ENCODE peak calls at places on chromosomes 1 and 21, in seven cellular contexts. A, L, I, N, F, R and E are unnamed samples.

GRCh38 chr1:112513112-112513870 is 4.5 kb downstream of the WNT2B start:
- DNase-seq in N (peak), I (peak), A (peak), L (no peak), F (no peak), R (no peak), E (no peak)

GRCh38 chr1:43359696-43360095 is 915 bp downstream of the CDC20 start:
- DNase-seq in R (no peak), L (no peak), F (no peak), N (peak), A (no peak), I (no peak), E (peak)

GRCh38 chr1:83725735-83726360 is 273.1 kb downstream of the TTLL7 start:
- DNase-seq in I (no peak), F (no peak), L (no peak), R (no peak), A (no peak), N (no peak), E (no peak)

GRCh38 chr1:108537976-108538375 is 21.9 kb upstream of the EEIG2 start:
- DNase-seq in N (no peak), A (no peak), F (no peak), I (no peak), L (no peak), R (no peak), E (no peak)

GRCh38 chr1:241586905-241587532 is 53.1 kb downstream of the CHML start:
- DNase-seq in F (no peak), L (no peak), N (no peak), A (no peak), I (no peak), R (no peak), E (no peak)

GRCh38 chr1:162726539-162726938 is 64.0 kb upstream of the HSD17B7 start:
- DNase-seq in F (no peak), A (no peak), R (no peak), I (no peak), L (no peak), N (no peak), E (no peak)

GRCh38 chr1:86546787-86547221 is at the start of gene CLCA4:
- DNase-seq in L (no peak), N (no peak), R (no peak), I (no peak), A (no peak), F (no peak), E (no peak)

GRCh38 chr1:65109515-65109914 is 38.5 kb upstream of the AK4 start:
- DNase-seq in R (no peak), F (no peak), I (no peak), N (no peak), A (no peak), L (no peak), E (no peak)

GRCh38 chr1:246001142-246001812 is 505.8 kb downstream of the SMYD3 start:
- DNase-seq in L (no peak), R (no peak), N (peak), I (peak), A (peak), F (no peak), E (no peak)

GRCh38 chr1:199723557-199723956 is 304.0 kb upstream of the NR5A2 start:
- DNase-seq in R (no peak), I (no peak), F (peak), A (peak), L (no peak), N (peak), E (no peak)

GRCh38 chr1:199759268-199759724 is 268.2 kb upstream of the NR5A2 start:
- DNase-seq in N (peak), A (peak), F (no peak), L (no peak), I (peak), R (no peak), E (no peak)

GRCh38 chr1:226048886-226049285 is 13.6 kb upstream of the H3-3A start:
- DNase-seq in I (no peak), N (no peak), R (no peak), A (no peak), L (no peak), F (no peak), E (no peak)

GRCh38 chr1:148318123-148318899 is 164.8 kb downstream of the PPIAL4G start:
- DNase-seq in L (no peak), R (no peak), I (no peak), F (no peak), A (no peak), N (peak), E (peak)

GRCh38 chr1:231639819-231640218 is 13.2 kb downstream of the DISC1 start:
- DNase-seq in I (no peak), A (no peak), F (no peak), N (peak), R (no peak), L (no peak), E (no peak)

GRCh38 chr1:24081190-24081589 is 30.7 kb downstream of the MYOM3 start:
- DNase-seq in A (no peak), R (no peak), N (no peak), F (no peak), I (no peak), L (no peak), E (no peak)

GRCh38 chr1:234866007-234866866 is 256.3 kb upstream of the IRF2BP2 start:
- DNase-seq in L (peak), A (peak), N (peak), R (no peak), I (peak), F (no peak), E (no peak)

GRCh38 chr1:84758968-84759491 is 68.8 kb upstream of the SSX2IP start:
- DNase-seq in I (peak), A (peak), N (peak), R (no peak), F (no peak), L (no peak), E (peak)

GRCh38 chr1:84365225-84366221 is 32.8 kb upstream of the DNASE2B start:
- DNase-seq in R (peak), I (peak), N (peak), F (peak), A (peak), L (peak), E (peak)

GRCh38 chr21:34260598-34260997 is 103.2 kb upstream of the KCNE2 start:
- DNase-seq in F (no peak), L (no peak), N (no peak), I (no peak), R (no peak), A (no peak), E (no peak)

GRCh38 chr21:36565616-36566015 is 85.7 kb upstream of the CLDN14 start:
- DNase-seq in F (no peak), R (no peak), A (no peak), I (no peak), N (no peak), L (no peak), E (no peak)

GRCh38 chr1:211870156-211870555 is 39.6 kb upstream of the LPGAT1 start:
- DNase-seq in N (peak), F (peak), R (no peak), A (no peak), L (no peak), I (no peak), E (no peak)

GRCh38 chr1:47650205-47650604 is 212.4 kb downstream of the FOXD2 start:
- DNase-seq in L (no peak), R (peak), A (peak), I (peak), N (peak), F (no peak), E (no peak)

GRCh38 chr1:40539338-40539737 is 7.9 kb downstream of the ZNF684 start:
- DNase-seq in L (no peak), I (no peak), A (no peak), N (no peak), F (no peak), R (no peak), E (peak)

GRCh38 chr1:89195476-89195875 is 3.3 kb downstream of the GBP4 start:
- DNase-seq in A (no peak), F (no peak), I (no peak), L (no peak), N (no peak), R (no peak), E (no peak)

GRCh38 chr1:89200668-89201488 is 2.1 kb upstream of the GBP4 start:
- DNase-seq in A (no peak), N (no peak), F (no peak), R (no peak), I (no peak), L (no peak), E (no peak)

GRCh38 chr1:89198500-89199072 is at the start of gene GBP4:
- DNase-seq in R (no peak), F (peak), A (peak), N (peak), I (no peak), L (no peak), E (no peak)

GRCh38 chr1:89199515-89199914 is 773 bp upstream of the GBP4 start:
- DNase-seq in L (no peak), R (no peak), N (no peak), I (no peak), A (no peak), F (no peak), E (no peak)

DNA sequence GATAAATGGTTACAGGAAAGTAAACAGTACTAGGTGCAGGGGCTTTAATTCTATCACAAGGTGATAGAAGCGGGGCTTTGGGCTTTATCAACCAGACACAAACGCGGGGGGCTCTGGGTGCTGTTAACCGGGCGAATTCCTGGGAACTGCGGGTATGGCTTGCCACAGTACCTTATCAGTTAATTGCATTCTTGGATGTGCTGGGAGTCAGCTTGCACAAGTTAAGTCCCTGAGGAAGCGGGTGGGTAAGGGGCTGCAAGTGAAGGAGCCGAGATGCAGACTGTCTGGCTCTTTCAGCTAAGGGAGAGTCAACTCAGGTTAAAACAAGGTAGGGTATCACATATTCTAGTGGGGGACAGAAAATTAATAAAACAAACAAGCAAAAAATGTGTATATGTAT is 661 bp downstream of the GBP4 start:
- DNase-seq in A (no peak), N (no peak), R (no peak), F (no peak), I (no peak), L (no peak), E (no peak)
- H3K4me3 ChIP-seq in A (peak), N (peak), R (peak), F (peak), I (no peak), L (no peak), E (peak)

GRCh38 chr1:153615406-153615805 is 719 bp downstream of the S100A14 start:
- DNase-seq in R (no peak), A (no peak), N (no peak), I (no peak), L (no peak), F (no peak), E (no peak)
- H3K4me3 ChIP-seq in R (no peak), A (no peak), N (no peak), I (no peak), L (peak), F (no peak), E (no peak)

DNA sequence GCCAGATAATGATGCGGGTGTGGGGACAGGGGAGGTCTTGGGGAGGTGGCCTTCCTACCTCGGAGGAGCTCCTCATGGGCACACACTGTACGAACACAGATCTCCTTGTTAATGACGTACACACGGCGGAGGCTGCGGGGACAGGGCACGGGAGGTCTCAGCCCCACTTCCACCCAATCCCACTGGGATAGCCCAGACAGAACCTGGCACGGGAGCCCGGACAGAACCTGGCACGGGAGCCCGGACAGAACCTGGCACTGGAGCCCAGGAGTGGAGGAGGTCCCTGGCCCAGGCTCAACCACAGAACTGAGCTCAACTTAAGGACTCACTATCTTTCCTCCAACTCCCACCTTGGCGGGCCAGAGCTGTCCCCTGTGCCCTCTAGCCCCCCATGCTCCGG is 5.2 kb downstream of the MFAP2 start:
- DNase-seq in I (no peak), N (no peak), F (no peak), L (no peak), R (no peak), A (no peak), E (no peak)
- H3K4me3 ChIP-seq in I (no peak), N (no peak), F (no peak), L (no peak), R (no peak), A (no peak), E (no peak)

GRCh38 chr1:178702141-178702540 is 22.9 kb upstream of the RALGPS2 start:
- DNase-seq in I (no peak), A (peak), N (peak), F (no peak), R (no peak), L (no peak), E (peak)
- H3K4me3 ChIP-seq in I (no peak), A (no peak), N (no peak), F (no peak), R (no peak), L (no peak), E (no peak)

GRCh38 chr1:152515454-152515823 is 1.2 kb downstream of the CRCT1 start:
- DNase-seq in N (peak), R (no peak), F (no peak), L (no peak), I (peak), A (no peak), E (no peak)
- H3K4me3 ChIP-seq in N (no peak), R (peak), F (no peak), L (no peak), I (no peak), A (peak), E (no peak)

DNA sequence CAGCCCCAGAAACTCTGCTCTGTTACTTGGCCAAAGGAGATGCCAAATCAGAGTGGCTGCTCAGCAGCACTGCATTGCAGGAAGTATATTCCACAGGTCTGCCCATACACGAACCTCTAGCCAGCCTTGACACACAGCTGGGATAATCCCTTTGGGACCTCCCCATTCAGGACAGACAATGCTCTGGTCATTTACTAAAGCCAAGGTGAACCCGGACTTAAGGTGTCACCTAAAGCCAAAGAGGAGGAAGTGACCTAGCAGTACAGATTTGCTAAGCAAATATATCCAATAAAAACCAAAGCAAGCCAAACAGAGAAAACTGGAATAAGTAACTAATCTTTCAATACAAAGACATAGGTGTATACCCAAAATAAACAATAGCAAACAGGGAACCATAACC is 27.7 kb downstream of the COPA start:
- DNase-seq in A (no peak), I (no peak), N (no peak), F (no peak), L (no peak), R (no peak), E (no peak)
- H3K4me3 ChIP-seq in A (no peak), I (no peak), N (no peak), F (no peak), L (no peak), R (no peak), E (no peak)

DNA sequence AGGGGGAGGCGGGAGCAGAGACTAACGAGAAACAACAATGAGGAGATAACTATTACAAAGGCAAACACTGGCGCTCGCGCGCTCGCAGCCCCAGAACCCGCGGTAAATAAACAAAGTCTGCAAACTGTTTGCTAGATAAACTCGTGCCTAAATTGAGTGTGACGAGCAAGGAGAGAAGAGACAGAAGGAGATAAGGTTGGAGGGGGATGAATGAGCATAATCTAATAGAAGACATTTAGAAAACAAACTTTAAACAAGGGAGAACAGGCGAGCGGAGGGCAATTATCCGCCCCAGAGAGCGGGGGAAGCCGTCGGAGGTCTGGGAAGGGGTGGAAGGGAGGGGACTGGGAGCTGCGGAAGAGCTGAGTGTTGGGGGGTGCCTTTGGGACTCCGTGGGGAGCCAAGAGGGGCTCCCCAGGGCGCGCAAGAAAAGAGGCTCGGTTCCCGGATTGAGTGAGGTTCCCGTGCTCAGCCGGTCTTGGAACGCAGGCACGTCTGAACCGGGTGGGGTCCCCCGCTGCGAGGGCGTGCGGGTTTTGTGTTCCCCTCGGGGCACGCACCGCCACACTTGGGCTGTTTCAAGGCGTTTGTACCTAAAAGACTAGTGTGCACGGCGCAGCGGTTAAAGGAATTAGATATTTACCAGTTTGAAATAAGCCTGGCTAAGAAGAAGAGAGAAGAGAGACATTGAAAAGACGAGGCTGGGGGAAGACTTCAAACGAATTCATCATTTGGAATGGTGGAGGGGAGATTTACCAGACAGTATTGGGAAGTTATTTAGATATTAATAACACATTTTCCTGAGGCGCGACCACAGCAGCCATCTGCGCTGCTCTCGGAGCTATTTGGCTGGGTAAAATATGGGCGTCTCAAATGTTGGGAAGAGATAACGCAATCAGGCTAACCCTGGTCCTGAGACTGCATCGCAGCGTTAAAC is 10.6 kb downstream of the PAX7 start:
- DNase-seq in I (no peak), N (no peak), F (no peak), A (no peak), R (no peak), L (no peak), E (no peak)
- H3K4me3 ChIP-seq in I (no peak), N (no peak), F (no peak), A (no peak), R (no peak), L (no peak), E (no peak)

DNA sequence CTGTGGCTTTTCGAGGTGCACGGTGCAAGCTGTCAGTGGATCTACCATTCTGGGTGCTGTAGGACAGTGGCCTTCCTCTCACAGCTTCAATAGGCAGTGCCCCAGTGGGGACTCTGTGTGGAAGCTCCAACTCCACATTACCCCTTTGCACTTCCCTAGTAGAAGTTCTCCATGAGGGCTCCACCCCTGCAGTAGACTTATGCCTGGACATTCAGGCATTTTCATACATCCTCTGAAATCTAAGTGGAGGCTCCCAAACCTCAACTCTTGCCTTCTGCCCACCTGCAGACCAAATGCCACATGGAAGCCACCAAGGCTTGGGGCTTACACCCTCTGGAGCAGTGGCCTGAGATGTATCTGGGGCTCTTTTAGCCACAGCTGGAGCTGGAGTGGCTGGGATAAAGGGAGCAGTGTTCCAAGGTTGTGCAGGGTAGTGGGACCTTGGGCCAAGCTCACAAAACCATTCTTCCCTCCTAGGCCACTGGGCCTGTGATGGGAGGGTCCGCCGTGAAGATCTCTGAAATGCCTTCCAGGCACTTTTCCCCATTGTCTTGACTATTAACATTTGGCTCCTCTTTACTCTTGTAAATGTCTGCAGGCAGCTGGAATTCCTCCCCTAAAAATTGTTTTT is 18.0 kb upstream of the RNF2 start:
- DNase-seq in R (no peak), L (no peak), A (no peak), N (no peak), I (no peak), F (no peak), E (no peak)
- H3K4me3 ChIP-seq in R (no peak), L (no peak), A (no peak), N (no peak), I (no peak), F (no peak), E (no peak)

DNA sequence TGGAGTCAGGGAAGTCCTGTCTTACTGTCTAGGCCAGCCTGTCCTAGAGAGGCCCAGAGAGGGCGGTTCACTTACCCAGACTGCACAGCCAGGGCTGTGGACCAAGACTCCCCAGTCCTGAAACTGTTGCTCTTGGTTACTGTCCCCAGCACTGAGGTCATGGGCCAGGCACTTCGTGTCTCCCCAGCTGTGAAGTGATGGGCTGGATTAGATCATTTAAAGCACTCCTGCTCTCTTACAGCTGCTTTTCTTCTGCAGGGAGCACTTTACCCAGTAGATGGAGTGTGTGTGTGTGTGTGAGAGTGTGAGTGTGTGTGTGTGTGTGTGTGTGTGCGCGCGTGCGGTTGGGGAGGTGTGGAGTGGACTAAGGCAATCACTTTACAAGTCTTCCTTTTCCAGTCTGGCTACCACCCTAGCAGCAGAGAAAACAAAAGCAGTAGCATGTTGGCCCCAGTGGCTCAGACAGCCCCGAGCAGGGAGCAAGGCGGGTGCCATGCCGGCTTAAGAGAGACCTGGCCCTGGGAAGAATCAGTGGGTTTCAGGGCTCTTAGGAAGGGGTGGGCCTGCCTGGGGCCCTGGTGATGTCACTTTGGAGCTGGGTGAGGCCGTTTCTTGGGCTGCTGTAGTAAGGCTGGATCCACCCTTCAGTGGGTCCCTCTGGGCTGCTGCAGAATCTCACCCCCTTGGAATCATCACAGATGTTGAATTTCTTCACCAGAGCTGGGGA is 2.4 kb downstream of the SPSB1 start:
- DNase-seq in N (peak), F (no peak), I (peak), L (no peak), R (no peak), A (peak), E (no peak)
- H3K4me3 ChIP-seq in N (peak), F (peak), I (peak), L (peak), R (peak), A (peak), E (no peak)